ENCODE peak calls at places on chromosomes 2 and 18, in four cellular contexts. One of them, this sample, is unnamed.

GRCh38 chr2:19320813-19321212 is 37.6 kb downstream of the OSR1 start:
- DNase-seq in GM12878: no peak
- DNase-seq in HL-60: no peak
- DNase-seq in K562: no peak
- DNase-seq in this sample: no peak

GRCh38 chr18:11146238-11146946 is 3.0 kb downstream of the PIEZO2 start:
- DNase-seq in GM12878: no peak
- DNase-seq in HL-60: no peak
- DNase-seq in K562: no peak
- DNase-seq in this sample: no peak

GRCh38 chr2:343355-343754 is 55.5 kb upstream of the ALKAL2 start:
- DNase-seq in K562: no peak
- DNase-seq in HL-60: no peak
- DNase-seq in GM12878: no peak
- DNase-seq in this sample: no peak

GRCh38 chr2:70367722-70368323 is 66.0 kb upstream of the FAM136A start:
- DNase-seq in HL-60: no peak
- DNase-seq in GM12878: no peak
- DNase-seq in K562: no peak
- DNase-seq in this sample: no peak

GRCh38 chr2:172484253-172484652 is 56.9 kb downstream of the ITGA6 start:
- DNase-seq in HL-60: no peak
- DNase-seq in K562: no peak
- DNase-seq in GM12878: no peak
- DNase-seq in this sample: no peak

GRCh38 chr2:207930747-207931146 is 94.6 kb downstream of the PLEKHM3 start:
- DNase-seq in HL-60: no peak
- DNase-seq in K562: no peak
- DNase-seq in GM12878: no peak
- DNase-seq in this sample: no peak

GRCh38 chr2:197328461-197328860 is 17.9 kb upstream of the ANKRD44 start:
- DNase-seq in K562: no peak
- DNase-seq in GM12878: no peak
- DNase-seq in HL-60: no peak
- DNase-seq in this sample: no peak

GRCh38 chr2:203470371-203470770 is 64.7 kb downstream of the RAPH1 start:
- DNase-seq in GM12878: no peak
- DNase-seq in K562: no peak
- DNase-seq in HL-60: no peak
- DNase-seq in this sample: no peak

GRCh38 chr2:1613731-1614354 is 130.5 kb downstream of the PXDN start:
- DNase-seq in HL-60: no peak
- DNase-seq in GM12878: no peak
- DNase-seq in K562: no peak
- DNase-seq in this sample: no peak

GRCh38 chr18:47915930-47916329 is 14.5 kb downstream of the SMAD2 start:
- DNase-seq in K562: no peak
- DNase-seq in GM12878: no peak
- DNase-seq in HL-60: no peak
- DNase-seq in this sample: no peak

GRCh38 chr2:99701503-99701902 is 211.7 kb upstream of the REV1 start:
- DNase-seq in GM12878: no peak
- DNase-seq in K562: no peak
- DNase-seq in HL-60: peak; percentile 22
- DNase-seq in this sample: no peak

GRCh38 chr18:27108842-27109241 is 76.3 kb downstream of the CHST9 start:
- DNase-seq in HL-60: no peak
- DNase-seq in GM12878: no peak
- DNase-seq in K562: no peak
- DNase-seq in this sample: no peak
- TF ChIP-seq SPI1 in HL-60: no peak
- TF ChIP-seq SPI1 in GM12878: no peak
- TF ChIP-seq SPI1 in K562: no peak
- TF ChIP-seq SPI1 in this sample: no peak

GRCh38 chr18:7931763-7932162 is 364.6 kb downstream of the PTPRM start:
- DNase-seq in HL-60: no peak
- DNase-seq in K562: no peak
- DNase-seq in GM12878: no peak
- DNase-seq in this sample: no peak
- TF ChIP-seq SPI1 in HL-60: no peak
- TF ChIP-seq SPI1 in K562: no peak
- TF ChIP-seq SPI1 in GM12878: no peak
- TF ChIP-seq SPI1 in this sample: no peak

GRCh38 chr18:61637319-61637718 is 255.5 kb downstream of the RNF152 start:
- DNase-seq in GM12878: no peak
- DNase-seq in K562: no peak
- DNase-seq in HL-60: no peak
- DNase-seq in this sample: no peak
- TF ChIP-seq SPI1 in GM12878: no peak
- TF ChIP-seq SPI1 in K562: no peak
- TF ChIP-seq SPI1 in HL-60: no peak
- TF ChIP-seq SPI1 in this sample: no peak

GRCh38 chr2:224395646-224396390 is 6.1 kb downstream of the FAM124B start:
- DNase-seq in K562: no peak
- DNase-seq in HL-60: no peak
- DNase-seq in GM12878: no peak
- DNase-seq in this sample: no peak
- TF ChIP-seq SPI1 in K562: no peak
- TF ChIP-seq SPI1 in HL-60: no peak
- TF ChIP-seq SPI1 in GM12878: no peak
- TF ChIP-seq SPI1 in this sample: no peak

GRCh38 chr2:53508667-53509066 is 258.9 kb upstream of the CHAC2 start:
- DNase-seq in HL-60: peak; percentile 1
- DNase-seq in K562: no peak
- DNase-seq in GM12878: no peak
- DNase-seq in this sample: no peak
- TF ChIP-seq SPI1 in HL-60: peak; percentile 39
- TF ChIP-seq SPI1 in K562: peak; percentile 34
- TF ChIP-seq SPI1 in GM12878: no peak
- TF ChIP-seq SPI1 in this sample: no peak

This sample was measured in GM12891.